ENCODE peak calls at places on chromosomes 13 and 19, in eight cellular contexts. M, D, W, T, P, I, R and L are unnamed samples.

GRCh38 chr19:28619842-28620429 is 593.0 kb downstream of the UQCRFS1 start:
- DNase-seq in M (no peak), D (no peak), W (no peak), T (no peak), P (no peak), I (no peak), R (no peak), L (no peak)

GRCh38 chr13:47853236-47853635 is 147.8 kb downstream of the SUCLA2 start:
- DNase-seq in M (no peak), D (no peak), W (no peak), T (no peak), P (no peak), I (no peak), R (no peak), L (no peak)

GRCh38 chr19:5891572-5891937 is 12.0 kb downstream of the NDUFA11 start:
- DNase-seq in M (no peak), D (no peak), W (no peak), T (no peak), P (no peak), I (no peak), R (no peak), L (no peak)

GRCh38 chr13:28340272-28340793 is 154.6 kb downstream of the FLT1 start:
- DNase-seq in M (no peak), D (no peak), W (peak), T (no peak), P (no peak), I (no peak), R (no peak), L (no peak)

GRCh38 chr13:108944760-108945159 is 315.3 kb downstream of the MYO16 start:
- DNase-seq in M (no peak), D (no peak), W (peak), T (no peak), P (no peak), I (no peak), R (peak), L (no peak)

GRCh38 chr13:28408235-28408848 is 86.6 kb downstream of the FLT1 start:
- DNase-seq in M (no peak), D (peak), W (no peak), T (peak), P (no peak), I (peak), R (no peak), L (no peak)

GRCh38 chr13:78121459-78122348 is 203.1 kb upstream of the EDNRB start:
- DNase-seq in M (peak), D (no peak), W (peak), T (peak), P (no peak), I (peak), R (peak), L (peak)

GRCh38 chr19:2049741-2050348 is 1.2 kb downstream of the MKNK2 start:
- DNase-seq in M (peak), D (peak), W (peak), T (peak), P (peak), I (peak), R (no peak), L (no peak)

GRCh38 chr13:97786510-97786909 is 167.0 kb upstream of the IPO5 start:
- DNase-seq in M (no peak), D (no peak), W (peak), T (no peak), P (no peak), I (no peak), R (no peak), L (no peak)

GRCh38 chr13:27024781-27025492 is 146.7 kb downstream of the USP12 start:
- DNase-seq in M (no peak), D (no peak), W (no peak), T (no peak), P (no peak), I (no peak), R (no peak), L (no peak)

GRCh38 chr13:30370146-30370545 is 52.1 kb upstream of the UBE2L5 start:
- DNase-seq in M (peak), D (no peak), W (no peak), T (no peak), P (no peak), I (no peak), R (no peak), L (no peak)

GRCh38 chr13:73025212-73026012 is 33.4 kb upstream of the KLF5 start:
- DNase-seq in M (no peak), D (no peak), W (peak), T (no peak), P (no peak), I (no peak), R (no peak), L (no peak)

GRCh38 chr19:40154121-40154680 is 37.0 kb upstream of the MAP3K10 start:
- DNase-seq in M (no peak), D (no peak), W (no peak), T (no peak), P (no peak), I (no peak), R (no peak), L (no peak)

GRCh38 chr19:40398417-40399056 is 8.6 kb upstream of the HIPK4 start:
- DNase-seq in M (no peak), D (no peak), W (no peak), T (peak), P (peak), I (peak), R (no peak), L (no peak)

GRCh38 chr13:114309806-114310410 is 4.4 kb upstream of the CHAMP1 start:
- DNase-seq in M (peak), D (no peak), W (no peak), T (no peak), P (no peak), I (no peak), R (no peak), L (no peak)

GRCh38 chr13:93080587-93080986 is 146.0 kb upstream of the GPC6 start:
- DNase-seq in M (no peak), D (no peak), W (peak), T (no peak), P (no peak), I (no peak), R (no peak), L (peak)

GRCh38 chr19:51320258-51320657 is 8.8 kb downstream of the IGLON5 start:
- DNase-seq in M (no peak), D (no peak), W (no peak), T (no peak), P (no peak), I (peak), R (no peak), L (no peak)

GRCh38 chr19:31438401-31439269 is 89.4 kb upstream of the TSHZ3 start:
- DNase-seq in M (no peak), D (no peak), W (no peak), T (no peak), P (no peak), I (no peak), R (no peak), L (no peak)

GRCh38 chr13:98942997-98943396 is 34.9 kb downstream of the DOCK9 start:
- DNase-seq in M (no peak), D (no peak), W (no peak), T (no peak), P (no peak), I (no peak), R (no peak), L (no peak)

GRCh38 chr13:103640617-103641016 is 574.4 kb upstream of the SLC10A2 start:
- DNase-seq in M (no peak), D (no peak), W (no peak), T (no peak), P (no peak), I (no peak), R (no peak), L (no peak)

GRCh38 chr13:51361111-51361510 is 21.6 kb downstream of the SERPINE3 start:
- DNase-seq in M (no peak), D (no peak), W (no peak), T (no peak), P (no peak), I (no peak), R (no peak), L (no peak)

GRCh38 chr13:110055089-110055488 is 251.9 kb downstream of the COL4A1 start:
- DNase-seq in M (peak), D (no peak), W (no peak), T (no peak), P (no peak), I (no peak), R (no peak), L (no peak)

GRCh38 chr19:19338082-19338481 is 17.5 kb downstream of the MAU2 start:
- DNase-seq in M (no peak), D (no peak), W (peak), T (no peak), P (no peak), I (no peak), R (no peak), L (no peak)

GRCh38 chr19:19053508-19054314 is 10.1 kb upstream of the SLC25A42 start:
- DNase-seq in M (peak), D (peak), W (peak), T (peak), P (no peak), I (peak), R (no peak), L (no peak)

GRCh38 chr13:39039033-39039432 is 777 bp downstream of the NHLRC3 start:
- DNase-seq in M (peak), D (no peak), W (no peak), T (no peak), P (no peak), I (no peak), R (no peak), L (no peak)

GRCh38 chr19:51480590-51480989 is 2.3 kb downstream of the CEACAM18 start:
- DNase-seq in M (no peak), D (no peak), W (no peak), T (no peak), P (no peak), I (peak), R (no peak), L (no peak)

GRCh38 chr19:10508707-10509106 is 5.6 kb upstream of the KEAP1 start:
- DNase-seq in M (peak), D (no peak), W (peak), T (no peak), P (no peak), I (no peak), R (no peak), L (no peak)

GRCh38 chr13:72586519-72586918 is 140.9 kb downstream of the MZT1 start:
- DNase-seq in M (no peak), D (no peak), W (no peak), T (no peak), P (no peak), I (no peak), R (no peak), L (no peak)

GRCh38 chr13:50099473-50099872 is 84.2 kb downstream of the KCNRG start:
- DNase-seq in M (no peak), D (no peak), W (no peak), T (no peak), P (no peak), I (no peak), R (no peak), L (no peak)

GRCh38 chr13:20161275-20161950 is 561 bp upstream of the GJA3 start:
- DNase-seq in M (no peak), D (peak), W (no peak), T (no peak), P (no peak), I (peak), R (no peak), L (no peak)

DNA sequence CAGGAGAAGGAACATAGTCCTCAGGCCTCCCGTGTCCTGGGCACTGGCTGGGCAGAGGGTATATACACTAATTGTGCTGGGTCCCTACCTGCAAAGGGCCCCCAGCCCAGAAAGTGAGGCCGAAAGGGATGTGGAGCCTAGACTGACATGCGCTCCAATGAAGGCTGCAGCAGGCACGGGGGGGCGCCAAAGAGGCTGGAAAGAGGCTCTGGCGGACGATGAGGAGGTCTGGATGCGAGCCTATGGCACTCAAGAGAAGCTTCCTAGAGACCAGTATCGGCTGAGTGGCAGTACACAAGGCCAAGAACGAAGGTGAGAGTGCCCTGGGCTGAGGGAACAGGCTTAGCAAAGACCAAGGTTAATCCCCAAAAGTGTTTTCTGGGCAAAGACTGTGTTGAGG is 16.6 kb downstream of the VRK3 start:
- DNase-seq in M (no peak), D (no peak), W (no peak), T (no peak), P (no peak), I (peak), R (no peak), L (no peak)
- TF ChIP-seq CTCF in M (no peak), D (peak), W (no peak), T (no peak), P (no peak), I (peak), R (no peak), L (peak)

DNA sequence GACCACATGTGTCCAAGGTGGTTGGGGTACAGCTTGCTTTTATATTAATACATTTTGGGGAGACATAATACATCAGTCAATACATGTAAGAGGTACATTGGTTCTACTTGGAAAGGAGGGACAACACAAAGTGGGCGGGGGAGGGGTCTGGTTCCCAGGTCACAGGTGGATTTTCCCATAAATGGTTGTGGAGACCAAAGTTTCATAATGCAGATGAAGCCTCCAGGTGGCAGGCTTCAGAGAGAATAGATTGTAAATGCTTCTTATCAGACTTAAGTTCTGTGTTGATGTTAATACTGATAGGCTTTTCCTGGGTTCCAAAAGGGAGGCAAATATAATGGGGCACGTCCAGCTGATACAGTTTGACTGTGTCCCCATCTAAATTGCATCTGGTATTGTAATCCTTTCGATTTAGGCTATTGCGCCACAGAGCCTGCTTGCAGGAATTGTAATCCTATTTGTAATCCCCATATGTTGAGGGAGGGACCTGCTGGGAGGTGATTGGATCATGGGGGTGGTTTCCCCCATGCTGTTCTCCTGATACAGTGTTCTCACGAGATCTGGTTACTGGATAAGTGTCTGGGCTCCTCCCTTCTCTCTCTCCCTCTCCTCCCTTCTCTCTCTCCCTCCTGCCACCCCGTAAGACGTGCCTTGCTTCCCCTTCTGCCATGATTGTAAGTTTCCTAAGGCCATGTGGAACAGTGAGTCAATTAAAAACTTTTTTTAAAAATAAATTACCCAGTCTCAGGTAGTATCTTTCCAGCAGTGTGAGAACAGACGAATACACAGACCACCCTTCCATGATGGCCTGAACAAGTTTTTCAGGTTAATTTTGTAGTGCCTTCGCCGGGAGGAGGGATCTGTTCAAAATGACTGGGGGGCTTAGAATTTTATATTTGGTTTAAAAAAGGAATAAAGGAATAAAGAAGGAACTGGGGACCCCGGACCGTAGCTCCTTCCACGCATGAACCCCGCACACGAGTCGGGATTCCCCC is 44.9 kb downstream of the ZNF823 start:
- DNase-seq in M (no peak), D (no peak), W (peak), T (no peak), P (no peak), I (no peak), R (peak), L (peak)
- TF ChIP-seq CTCF in M (no peak), D (no peak), W (no peak), T (no peak), P (no peak), I (no peak), R (no peak), L (peak)

DNA sequence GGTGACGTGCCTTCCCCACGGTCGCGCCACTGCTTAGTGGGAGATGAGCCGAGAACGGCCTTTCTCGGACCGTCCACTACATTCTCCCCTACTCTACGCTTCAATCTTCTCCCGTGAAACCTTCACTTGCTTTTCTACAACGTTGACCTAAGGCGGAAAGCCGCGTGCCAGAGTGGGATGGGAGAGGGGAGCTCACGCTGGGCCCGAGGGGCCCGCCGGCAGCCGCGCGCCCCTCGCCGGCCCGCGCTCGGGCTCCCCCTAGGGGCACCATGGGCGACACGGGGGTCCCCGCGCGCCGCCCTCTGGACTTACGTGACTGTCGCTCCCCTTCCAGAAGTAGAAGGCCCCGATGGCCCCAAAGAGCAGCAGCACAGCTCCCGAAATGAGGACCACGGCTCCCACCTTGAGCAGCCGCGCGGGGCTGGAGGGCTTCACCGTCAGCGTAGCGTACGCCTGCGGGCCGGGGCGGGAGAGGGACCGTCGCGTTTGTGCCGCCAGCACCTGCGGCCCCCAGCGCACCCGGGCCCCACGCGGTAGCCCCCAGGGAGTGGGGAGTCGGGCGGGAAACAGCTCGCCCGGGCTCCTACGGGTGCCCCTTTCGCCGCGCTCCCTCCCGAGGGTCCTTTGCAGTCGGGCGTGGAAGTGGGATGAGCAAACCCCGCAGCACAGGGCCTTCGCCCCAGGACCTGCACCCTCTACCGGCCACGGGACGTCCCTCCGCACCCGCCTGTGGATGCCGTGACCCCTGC is 727 bp downstream of the CNMD start:
- DNase-seq in M (no peak), D (no peak), W (no peak), T (no peak), P (no peak), I (peak), R (no peak), L (no peak)
- TF ChIP-seq CTCF in M (peak), D (peak), W (no peak), T (peak), P (peak), I (peak), R (peak), L (peak)

DNA sequence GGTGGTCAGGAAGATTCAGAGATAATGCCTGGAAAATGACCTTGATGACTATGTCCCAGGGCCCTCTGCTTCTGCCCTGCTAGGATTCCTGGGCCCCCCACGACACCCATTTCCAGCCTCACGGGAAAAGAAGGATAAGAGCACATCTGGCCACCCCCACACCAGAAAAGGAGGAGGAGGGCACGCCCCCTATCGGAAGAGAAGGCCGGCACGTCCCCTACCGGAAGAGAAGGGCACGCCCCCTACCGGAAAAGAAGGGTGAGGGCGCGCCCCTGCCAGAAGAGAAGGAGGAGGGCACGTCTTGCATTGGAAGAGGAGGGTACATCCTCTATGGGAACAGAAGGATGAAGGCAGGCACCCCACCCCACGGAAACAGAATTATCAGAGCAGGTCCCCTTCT is 84.3 kb downstream of the IER2 start:
- DNase-seq in M (peak), D (peak), W (peak), T (peak), P (peak), I (peak), R (no peak), L (no peak)
- TF ChIP-seq CTCF in M (peak), D (peak), W (peak), T (peak), P (peak), I (peak), R (peak), L (peak)

DNA sequence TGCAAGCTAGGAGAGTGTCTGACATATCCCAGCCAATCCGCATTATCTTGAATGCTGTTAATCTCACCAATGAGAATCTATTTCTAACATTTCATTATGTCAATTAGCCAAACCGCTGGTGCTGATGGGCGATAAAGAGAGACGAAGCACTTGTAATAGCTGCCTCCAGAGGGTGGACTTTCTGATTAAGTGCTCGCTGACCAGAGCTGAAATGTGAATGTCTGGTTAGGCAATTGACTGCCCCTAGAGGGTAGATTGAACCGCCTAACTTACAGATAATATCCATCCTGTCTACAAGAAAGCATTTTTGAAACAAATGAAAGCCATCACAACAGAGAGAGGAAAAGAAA is 552 bp upstream of the GRWD1 start:
- DNase-seq in M (peak), D (no peak), W (peak), T (peak), P (no peak), I (no peak), R (peak), L (peak)
- TF ChIP-seq CTCF in M (peak), D (peak), W (peak), T (peak), P (no peak), I (peak), R (peak), L (peak)

GRCh38 chr13:34164585-34164984 is 346.6 kb downstream of the RFC3 start:
- DNase-seq in M (no peak), D (no peak), W (no peak), T (no peak), P (no peak), I (no peak), R (no peak), L (peak)
- TF ChIP-seq CTCF in M (no peak), D (no peak), W (no peak), T (no peak), P (no peak), I (no peak), R (no peak), L (peak)